ENCODE peak calls at places on chromosomes 7 and 10, in six cellular contexts. B is mucosa of descending colon, U is GM06990, I is tibial artery, K is heart left ventricle, W is thyroid gland. Z is an unnamed sample.

GRCh38 chr7:131074585-131074984 is 253.1 kb upstream of the MKLN1 start:
- DNase-seq in I (no peak), B (no peak), K (no peak), U (no peak), W (no peak), Z (no peak)

GRCh38 chr7:155618708-155619633 is 25.5 kb upstream of the RBM33 start:
- DNase-seq in K (no peak), I (no peak), U (no peak), W (no peak), B (peak; percentile 65), Z (no peak)

GRCh38 chr10:30127120-30127541 is 67.7 kb upstream of the JCAD start:
- DNase-seq in I (no peak), K (peak; percentile 9), B (no peak), U (no peak), W (no peak), Z (no peak)

GRCh38 chr7:158943713-158944112 is 87.4 kb downstream of the DYNC2I1 start:
- DNase-seq in U (no peak), W (no peak), I (no peak), K (no peak), B (no peak), Z (no peak)

GRCh38 chr10:16910795-16911164 is 93.6 kb upstream of the RSU1 start:
- DNase-seq in K (no peak), U (no peak), B (no peak), W (no peak), I (no peak), Z (no peak)

GRCh38 chr10:19788075-19788686 is 28.1 kb upstream of the PLXDC2 start:
- DNase-seq in K (no peak), I (peak; percentile 47), W (peak; percentile 4), B (no peak), U (no peak), Z (peak; percentile 3)

GRCh38 chr7:147276783-147277370 is 1160.3 kb downstream of the CNTNAP2 start:
- DNase-seq in B (no peak), K (no peak), I (no peak), U (no peak), W (no peak), Z (no peak)

GRCh38 chr7:121761399-121761798 is 111.6 kb upstream of the PTPRZ1 start:
- DNase-seq in I (no peak), W (no peak), B (no peak), U (no peak), K (no peak), Z (no peak)

GRCh38 chr10:110138197-110138812 is 69.1 kb upstream of the MXI1 start:
- DNase-seq in I (no peak), K (no peak), B (no peak), U (peak; percentile 30), W (no peak), Z (no peak)

GRCh38 chr10:73424478-73424877 is 8.9 kb downstream of the MSS51 start:
- DNase-seq in K (no peak), U (no peak), W (no peak), B (no peak), I (no peak), Z (no peak)

GRCh38 chr10:124708246-124708779 is 35.9 kb downstream of the FAM53B start:
- DNase-seq in U (no peak), K (no peak), I (no peak), W (no peak), B (peak; percentile 48), Z (no peak)

DNA sequence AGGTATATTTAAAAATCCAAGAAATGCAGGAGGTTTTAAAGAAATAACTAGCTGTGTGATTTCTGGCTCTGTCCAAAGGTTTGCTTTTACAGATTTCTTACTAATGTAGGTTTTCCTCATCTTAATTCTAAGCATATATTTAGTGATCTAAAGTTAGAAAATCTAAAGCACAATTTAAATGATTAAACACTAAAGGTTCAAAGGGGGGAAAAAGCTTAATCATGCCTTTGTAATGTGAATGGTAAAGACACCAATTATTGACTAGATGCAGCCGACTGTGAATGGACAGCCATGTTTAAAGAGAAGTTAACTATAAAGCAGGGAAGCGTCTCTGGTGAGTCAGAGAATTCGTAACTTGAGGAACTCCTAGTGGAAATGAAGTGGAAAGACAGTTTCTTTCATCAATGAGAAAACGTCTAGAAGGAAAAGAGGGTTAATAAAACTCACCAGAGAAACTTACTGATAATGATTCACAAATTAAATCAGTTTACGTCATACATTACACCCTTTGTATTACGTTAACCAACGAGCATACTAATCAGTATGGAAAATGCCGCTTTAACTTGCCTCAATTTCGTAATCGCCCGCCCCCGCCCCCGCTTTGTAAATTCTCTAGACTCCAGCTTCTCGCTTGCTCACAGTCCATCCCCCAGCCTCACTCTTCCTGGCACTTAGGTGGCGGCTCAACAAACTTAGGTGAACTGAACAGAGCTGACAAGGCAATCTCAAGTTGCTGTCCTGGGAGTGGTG is 1.1 kb upstream of the HBP1 start:
- DNase-seq in K (peak; percentile 29), I (no peak), U (no peak), B (no peak), W (peak; percentile 74), Z (no peak)
- TF ChIP-seq CTCF in K (peak; percentile 25), I (peak; percentile 60), U (peak; percentile 25), B (no peak), W (no peak), Z (peak; percentile 12)

GRCh38 chr10:133247681-133248333 is 10.2 kb downstream of the VENTX start:
- DNase-seq in K (no peak), U (no peak), I (no peak), W (no peak), B (no peak), Z (no peak)

GRCh38 chr10:133248334-133248715 is 10.7 kb downstream of the VENTX start:
- DNase-seq in I (no peak), U (no peak), W (no peak), K (no peak), B (no peak), Z (no peak)

GRCh38 chr10:133243593-133243992 is 5.9 kb downstream of the VENTX start:
- DNase-seq in B (no peak), I (no peak), K (no peak), U (no peak), W (no peak), Z (no peak)

GRCh38 chr10:133245439-133246235 is 8.0 kb downstream of the VENTX start:
- DNase-seq in I (no peak), K (no peak), W (no peak), B (peak; percentile 66), U (no peak), Z (no peak)

DNA sequence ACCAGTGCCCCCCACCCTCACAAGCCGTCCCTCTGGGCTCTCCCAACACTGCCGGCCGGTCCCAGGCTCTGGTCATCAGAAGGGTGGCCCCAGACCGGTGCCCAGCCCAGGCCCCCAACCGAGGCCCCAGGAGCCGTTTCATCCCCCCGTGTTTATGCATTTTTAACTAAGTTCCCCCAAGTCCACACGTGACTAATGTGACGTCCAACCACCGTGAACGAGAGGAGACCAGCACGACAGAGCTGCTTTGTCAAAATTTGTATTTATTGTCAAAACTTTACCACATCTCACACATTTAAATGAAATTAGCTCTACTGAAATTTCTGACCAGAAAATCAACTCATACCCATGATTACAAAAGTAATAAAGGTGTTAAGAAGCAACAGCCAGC is 8.6 kb downstream of the VENTX start:
- DNase-seq in U (no peak), I (no peak), K (no peak), W (no peak), B (no peak), Z (no peak)
- H3K4me3 ChIP-seq in U (no peak overlapping the region), I (no peak overlapping the region), K (no peak overlapping the region), W (no peak overlapping the region), B (no peak overlapping the region), Z (no peak overlapping the region)

GRCh38 chr7:142303650-142304049 is 45.8 kb upstream of the PRSS58 start:
- DNase-seq in W (no peak), B (no peak), I (no peak), K (no peak), U (no peak), Z (no peak)
- TF ChIP-seq CTCF in W (no peak), B (no peak), I (no peak), K (no peak), U (peak; percentile 54), Z (peak; percentile 50)

GRCh38 chr7:73624669-73625001 is 313 bp upstream of the MLXIPL start:
- DNase-seq in I (no peak), K (no peak), W (no peak), U (no peak), B (no peak), Z (no peak)
- H3K4me3 ChIP-seq in I (peak overlapping the region; percentile 31), K (peak overlapping the region; percentile 51), W (no peak overlapping the region), U (no peak overlapping the region), B (no peak overlapping the region), Z (no peak overlapping the region)

DNA sequence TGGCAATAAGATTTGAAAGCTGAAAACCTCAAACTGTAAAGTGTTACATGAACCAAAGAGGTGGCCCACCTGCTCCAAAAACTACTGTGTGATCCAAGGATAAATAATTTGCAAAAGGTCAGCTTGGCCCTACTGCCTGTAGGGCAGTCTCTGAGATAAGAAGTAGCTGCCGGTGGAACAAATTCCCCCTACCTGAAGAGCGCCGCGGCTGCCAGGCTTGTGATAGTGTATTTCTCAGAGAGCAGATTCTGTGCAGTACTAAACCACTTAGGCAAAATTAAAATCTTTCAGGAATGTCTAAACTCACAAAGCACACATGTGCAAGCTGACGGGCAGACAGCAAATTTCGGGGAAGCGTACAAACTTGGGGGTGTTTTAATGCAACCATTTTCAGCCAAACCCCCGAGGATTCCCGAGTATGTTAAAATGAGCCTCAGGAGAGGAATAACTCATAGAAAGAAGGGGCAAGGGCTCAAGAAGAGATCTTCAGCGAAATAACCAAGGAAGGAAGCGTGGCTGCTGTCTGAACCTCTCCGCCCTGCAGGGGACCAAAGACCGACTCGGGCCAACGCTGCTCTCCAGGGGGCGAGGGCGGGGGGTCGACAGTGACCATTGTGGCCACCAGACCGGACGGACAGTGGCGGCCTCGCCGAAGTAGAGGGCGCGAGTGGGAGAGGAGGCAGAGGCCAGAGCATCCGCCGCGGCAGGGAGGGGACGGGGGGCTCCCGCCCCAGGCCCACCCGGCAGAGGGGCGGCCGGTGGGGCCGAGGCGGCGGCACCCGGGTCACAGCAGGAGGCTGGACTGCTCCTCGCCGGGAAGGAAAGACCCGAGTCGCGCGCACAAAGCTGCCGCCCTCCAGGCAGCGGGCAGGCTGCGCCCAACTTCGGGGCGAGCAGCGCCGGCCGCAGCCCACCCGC is 874 bp downstream of the HYCC1 start:
- DNase-seq in K (peak; percentile 38), I (peak; percentile 31), W (peak; percentile 20), U (peak; percentile 41), B (peak; percentile 60), Z (no peak)
- TF ChIP-seq CTCF in K (no peak), I (no peak), W (no peak), U (no peak), B (no peak), Z (no peak)

GRCh38 chr7:150738092-150739044 is 1.1 kb downstream of the GIMAP5 start:
- DNase-seq in W (no peak), B (no peak), I (no peak), U (no peak), K (no peak), Z (no peak)

GRCh38 chr7:150742286-150742968 is 5.2 kb downstream of the GIMAP5 start:
- DNase-seq in I (no peak), B (no peak), W (no peak), U (no peak), K (no peak), Z (no peak)

GRCh38 chr7:150739045-150739432 is 1.8 kb downstream of the GIMAP5 start:
- DNase-seq in W (no peak), K (no peak), U (no peak), B (no peak), I (no peak), Z (no peak)

GRCh38 chr7:150737265-150738055 is at the start of gene GIMAP5:
- DNase-seq in K (peak; percentile 55), B (peak; percentile 55), U (peak; percentile 48), W (peak; percentile 15), I (peak; percentile 38), Z (no peak)

DNA sequence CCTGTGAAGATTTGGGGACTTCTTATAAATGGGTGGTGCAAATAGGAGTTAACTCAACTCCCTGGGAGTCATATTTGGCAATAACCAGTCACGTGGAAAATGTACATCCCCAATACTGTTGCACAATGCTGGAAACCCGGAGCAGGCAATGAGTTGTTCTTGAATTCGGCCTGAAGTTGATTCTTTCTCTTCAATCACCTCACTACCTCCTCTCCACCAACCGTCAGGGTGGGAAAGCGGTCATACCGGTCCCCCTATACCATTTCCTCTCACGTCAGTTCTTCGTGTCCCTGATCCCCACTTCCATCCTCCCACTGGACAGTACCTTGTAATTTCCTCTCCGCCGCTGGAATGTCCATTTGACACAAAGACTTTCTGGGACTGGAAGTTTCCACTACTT is 2.8 kb downstream of the GIMAP5 start:
- DNase-seq in W (no peak), B (no peak), K (no peak), I (no peak), U (no peak), Z (no peak)
- H3K4me3 ChIP-seq in W (no peak overlapping the region), B (no peak overlapping the region), K (peak overlapping the region; percentile 70), I (peak overlapping the region; percentile 36), U (peak overlapping the region; percentile 77), Z (no peak overlapping the region)